ENCODE peak calls at places on chromosomes 7 and 10, in eight cellular contexts. Q is GM03348; N is stimulated activated CD4-positive, alpha-beta T cell treated with anti-CD3 and anti-CD28 coated beads, TNF-alpha, amount 100 ng/mL, for 4 hours; Z is stimulated activated naive CD8-positive, alpha-beta T cell treated with anti-CD3 and anti-CD28 coated beads, Interleukin-15, Interleukin-2, amounts not matched to agents 100 U/mL and 50 U/mL, for 24 hours; C is amniotic epithelial cell; V is fibroblast of lung; R is naive B cell; H is GF-D8. K is an unnamed sample.

GRCh38 chr10:60817135-60817805 is 39.0 kb downstream of the CDK1 start:
- DNase-seq in Q (peak; percentile 21), R (no peak), Z (no peak), C (no peak), N (no peak), H (no peak), V (peak; percentile 65), K (no peak)

GRCh38 chr10:71357792-71358265 is 38.8 kb downstream of the SLC29A3 start:
- DNase-seq in V (peak; percentile 20), H (no peak), R (no peak), Z (no peak), C (peak; percentile 81), N (no peak), Q (peak; percentile 25), K (no peak)

GRCh38 chr7:87625101-87625500 is 3.1 kb upstream of the RUNDC3B start:
- DNase-seq in V (no peak), N (no peak), Z (no peak), H (no peak), C (no peak), R (no peak), Q (no peak), K (no peak)

GRCh38 chr10:30967654-30968421 is 63.8 kb downstream of the ZNF438 start:
- DNase-seq in V (no peak), H (no peak), N (no peak), Z (no peak), Q (no peak), R (no peak), C (peak; percentile 70), K (no peak)

GRCh38 chr7:125670926-125671572 is 741.4 kb upstream of the POT1 start:
- DNase-seq in C (peak; percentile 7), N (no peak), Z (no peak), V (peak; percentile 28), Q (peak; percentile 3), R (no peak), H (no peak), K (no peak)

GRCh38 chr7:79528421-79528820 is 75.0 kb upstream of the MAGI2 start:
- DNase-seq in R (no peak), V (peak; percentile 22), Q (no peak), H (no peak), Z (no peak), N (no peak), C (no peak), K (no peak)

GRCh38 chr7:2495402-2496309 is 19.5 kb upstream of the GRIFIN start:
- DNase-seq in C (no peak), R (no peak), Q (no peak), Z (no peak), N (no peak), V (no peak), H (no peak), K (peak; percentile 24)

GRCh38 chr7:80133361-80134104 is 1.1 kb upstream of the GNAI1 start:
- DNase-seq in Z (no peak), C (peak; percentile 30), N (no peak), R (no peak), H (no peak), Q (no peak), V (peak; percentile 44), K (no peak)

GRCh38 chr7:29345590-29345989 is 151.0 kb downstream of the CHN2 start:
- DNase-seq in R (no peak), N (no peak), Q (peak; percentile 16), H (no peak), V (peak; percentile 13), Z (peak; percentile 19), C (peak; percentile 33), K (no peak)

GRCh38 chr10:91694170-91694794 is 61.4 kb upstream of the PPP1R3C start:
- DNase-seq in C (peak; percentile 32), Q (peak; percentile 62), R (no peak), N (no peak), H (no peak), V (peak; percentile 23), Z (no peak), K (no peak)

GRCh38 chr7:1800876-1801275 is 130.8 kb downstream of the ELFN1 start:
- DNase-seq in N (no peak), V (no peak), Q (no peak), H (no peak), Z (no peak), C (no peak), R (no peak), K (no peak)

GRCh38 chr7:45625067-45625466 is 50.9 kb downstream of the ADCY1 start:
- DNase-seq in C (no peak), R (no peak), V (peak; percentile 7), Q (peak; percentile 2), H (no peak), Z (no peak), N (no peak), K (no peak)

GRCh38 chr7:155979994-155980393 is 167.7 kb upstream of the SHH start:
- DNase-seq in H (no peak), C (no peak), Q (no peak), Z (no peak), R (no peak), V (no peak), N (no peak), K (no peak)

GRCh38 chr7:44994877-44995554 is 5.0 kb upstream of the CCM2 start:
- DNase-seq in V (no peak), Q (no peak), H (peak; percentile 97), Z (no peak), R (no peak), N (no peak), C (no peak), K (no peak)

GRCh38 chr7:6419310-6419773 is 28.4 kb downstream of the DAGLB start:
- DNase-seq in Z (no peak), N (no peak), C (no peak), R (no peak), V (peak; percentile 45), Q (no peak), H (no peak), K (no peak)

GRCh38 chr7:8212638-8213037 is 49.3 kb downstream of the ICA1 start:
- DNase-seq in R (no peak), Q (no peak), Z (no peak), V (no peak), N (no peak), H (no peak), C (no peak), K (no peak)

GRCh38 chr7:155896531-155897263 is 84.4 kb upstream of the SHH start:
- DNase-seq in V (peak; percentile 57), Z (no peak), Q (no peak), C (no peak), H (no peak), N (no peak), R (no peak), K (no peak)

GRCh38 chr10:114084225-114084624 is 40.6 kb downstream of the ADRB1 start:
- DNase-seq in N (no peak), Q (no peak), R (no peak), Z (no peak), C (no peak), V (no peak), H (no peak), K (no peak)

GRCh38 chr10:30728786-30729185 is 99.2 kb upstream of the LYZL2 start:
- DNase-seq in Z (no peak), Q (no peak), H (no peak), V (no peak), N (no peak), R (no peak), C (no peak), K (no peak)

GRCh38 chr7:158449942-158450341 is 137.7 kb downstream of the PTPRN2 start:
- DNase-seq in N (no peak), Z (no peak), H (no peak), V (no peak), R (no peak), Q (no peak), C (no peak), K (no peak)

GRCh38 chr10:72079356-72079755 is 9.0 kb downstream of the SPOCK2 start:
- DNase-seq in C (no peak), H (no peak), Z (peak; percentile 79), Q (no peak), R (peak; percentile 85), N (peak; percentile 29), V (no peak), K (no peak)

GRCh38 chr7:82444220-82445049 is 858 bp upstream of the CACNA2D1 start:
- DNase-seq in V (no peak), R (no peak), Q (no peak), N (no peak), H (no peak), C (no peak), Z (no peak), K (no peak)

GRCh38 chr7:101575168-101575567 is 53.9 kb downstream of the MYL10 start:
- DNase-seq in V (no peak), Z (no peak), C (no peak), H (no peak), Q (no peak), R (no peak), N (no peak), K (no peak)

GRCh38 chr7:26449175-26450165 is 157.8 kb downstream of the SNX10 start:
- DNase-seq in V (peak; percentile 82), R (no peak), N (no peak), Q (peak; percentile 57), C (peak; percentile 3), H (no peak), Z (no peak), K (no peak)

GRCh38 chr10:49387029-49387428 is 8.9 kb downstream of the DRGX start:
- DNase-seq in Z (no peak), V (peak; percentile 81), N (no peak), H (no peak), C (peak; percentile 89), R (no peak), Q (peak; percentile 73), K (no peak)

GRCh38 chr10:89369142-89370105 is 8.4 kb upstream of the IFIT1B start:
- DNase-seq in V (peak; percentile 80), H (no peak), N (no peak), Z (no peak), C (peak; percentile 64), Q (peak; percentile 62), R (no peak), K (no peak)

GRCh38 chr7:142770720-142771352 is at the start of gene PRSS2:
- DNase-seq in C (no peak), V (no peak), Q (no peak), N (no peak), R (no peak), H (peak; percentile 56), Z (no peak), K (no peak)

GRCh38 chr10:75430000-75430763 is 1.2 kb upstream of the LRMDA start:
- DNase-seq in V (no peak), N (no peak), C (peak; percentile 38), Z (no peak), R (no peak), H (peak; percentile 91), Q (no peak), K (no peak)

GRCh38 chr10:114388275-114388674 is 16.0 kb downstream of the AFAP1L2 start:
- DNase-seq in N (no peak), C (no peak), H (no peak), R (no peak), Q (no peak), Z (peak; percentile 20), V (peak; percentile 63), K (no peak)

GRCh38 chr7:31432831-31433340 is 81.0 kb upstream of the ITPRID1 start:
- DNase-seq in H (no peak), N (no peak), C (no peak), R (no peak), Z (no peak), V (peak; percentile 69), Q (no peak), K (no peak)

GRCh38 chr7:44138698-44139097 is 2.4 kb downstream of the MYL7 start:
- DNase-seq in Q (no peak), N (no peak), V (no peak), R (no peak), H (no peak), Z (no peak), C (no peak), K (no peak)

GRCh38 chr7:68629-69028 is 123.7 kb upstream of the FAM20C start:
- DNase-seq in R (no peak), V (peak; percentile 49), Q (no peak), N (no peak), H (no peak), C (peak; percentile 74), Z (no peak), K (no peak)

GRCh38 chr10:116524736-116525135 is 21.0 kb upstream of the PNLIP start:
- DNase-seq in H (no peak), Q (no peak), N (no peak), V (no peak), Z (no peak), R (no peak), C (no peak), K (no peak)

GRCh38 chr7:140966561-140967234 is 42.0 kb upstream of the BRAF start:
- DNase-seq in H (no peak), Q (no peak), V (no peak), R (no peak), Z (no peak), C (no peak), N (no peak), K (no peak)

K was measured in SK-N-MC.